ENCODE peak calls at places on chromosomes 4 and X, in four cellular contexts. B is PC-3; A is ascending aorta; H is naive thymus-derived CD4-positive, alpha-beta T cell. I is an unnamed sample. For H3K36me3, the result is how much of the 10 kb centered on the place peaks cover.

GRCh38 chr4:86036729-86037128 is 323.1 kb downstream of the MAPK10 start:
- DNase-seq in H (no peak), A (no peak), B (peak), I (peak)

GRCh38 chr4:108337923-108338322 is 169.2 kb upstream of the LEF1 start:
- DNase-seq in A (no peak), B (no peak), H (no peak), I (peak)

GRCh38 chrX:10783451-10783995 is 163.1 kb upstream of the MID1 start:
- DNase-seq in H (no peak), A (no peak), B (no peak), I (no peak)

GRCh38 chrX:2696698-2697215 is 5.7 kb downstream of the CD99 start:
- DNase-seq in A (no peak), H (peak), B (peak), I (peak)

GRCh38 chrX:34300871-34301270 is 168.8 kb upstream of the FAM47A start:
- DNase-seq in A (no peak), H (no peak), B (peak), I (peak)

GRCh38 chr4:79141530-79141929 is 184.3 kb downstream of the NAA11 start:
- DNase-seq in A (no peak), B (peak), H (no peak), I (no peak)

GRCh38 chr4:87865960-87866598 is 33.3 kb downstream of the MEPE start:
- DNase-seq in B (peak), H (no peak), A (no peak), I (peak)

GRCh38 chr4:151753056-151753455 is 7.8 kb downstream of the GATB start:
- DNase-seq in A (no peak), B (peak), H (no peak), I (peak)

GRCh38 chr4:84944952-84945351 is 21.5 kb downstream of the WDFY3 start:
- DNase-seq in A (no peak), B (no peak), H (no peak), I (peak)

GRCh38 chrX:13102636-13103035 is 58.2 kb upstream of the FAM9C start:
- DNase-seq in B (peak), H (no peak), A (no peak), I (peak)
- H3K27ac ChIP-seq in B (peak), H (no peak), A (peak), I (peak)

DNA sequence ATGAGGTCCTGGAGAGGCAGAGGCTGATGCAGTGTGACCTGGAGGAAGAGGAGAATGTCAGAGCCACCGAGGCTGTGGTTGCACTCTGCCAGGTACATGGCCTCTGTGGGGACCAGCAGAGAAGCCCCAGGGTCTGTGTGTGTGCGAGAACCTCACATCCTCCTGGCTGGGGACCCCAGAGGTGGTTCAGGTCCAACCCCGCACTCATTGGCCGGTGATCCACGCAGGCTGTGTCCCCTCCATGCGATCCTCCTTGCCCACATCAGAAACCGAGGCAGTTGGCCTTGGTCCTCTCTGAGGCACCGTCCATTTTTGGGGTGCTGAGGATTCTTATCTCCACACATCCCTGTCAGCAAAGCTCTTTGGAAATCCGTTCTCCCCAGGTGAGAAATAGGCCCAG is 45.3 kb downstream of the EVC start:
- DNase-seq in A (no peak), H (no peak), B (no peak), I (no peak)
- H3K36me3 ChIP-seq in A (half or more), H (under half), B (under half), I (under half)

GRCh38 chrX:119687661-119688413 is 5.1 kb downstream of the SEPTIN6 start:
- DNase-seq in H (no peak), B (no peak), A (no peak), I (no peak)
- H3K27ac ChIP-seq in H (peak), B (no peak), A (no peak), I (no peak)

DNA sequence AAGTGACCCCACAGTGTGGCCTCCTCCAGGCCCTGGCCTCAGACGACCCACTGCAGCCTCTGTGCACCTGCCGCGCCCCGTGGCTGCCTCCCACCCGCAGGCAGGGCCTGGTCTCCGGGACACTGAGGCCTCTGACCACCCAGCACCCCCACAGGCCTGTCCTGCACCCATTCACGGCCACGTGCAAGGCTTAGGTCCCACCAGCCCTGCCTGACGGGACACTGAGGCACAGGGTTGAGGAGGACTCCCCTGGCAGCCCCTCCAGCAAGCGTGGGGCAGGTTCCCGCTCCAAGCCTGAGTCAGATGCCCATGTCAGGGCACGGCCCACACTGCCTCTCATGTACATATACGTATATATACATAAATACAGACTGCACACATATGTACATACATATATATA is 23.5 kb downstream of the NELFA start:
- DNase-seq in B (no peak), A (peak), H (no peak), I (no peak)
- H3K36me3 ChIP-seq in B (under half), A (half or more), H (under half), I (under half)

GRCh38 chr4:76195326-76195725 is 18.3 kb downstream of the SCARB2 start:
- DNase-seq in H (no peak), B (no peak), A (no peak), I (peak)
- H3K27ac ChIP-seq in H (no peak), B (peak), A (peak), I (peak)

DNA sequence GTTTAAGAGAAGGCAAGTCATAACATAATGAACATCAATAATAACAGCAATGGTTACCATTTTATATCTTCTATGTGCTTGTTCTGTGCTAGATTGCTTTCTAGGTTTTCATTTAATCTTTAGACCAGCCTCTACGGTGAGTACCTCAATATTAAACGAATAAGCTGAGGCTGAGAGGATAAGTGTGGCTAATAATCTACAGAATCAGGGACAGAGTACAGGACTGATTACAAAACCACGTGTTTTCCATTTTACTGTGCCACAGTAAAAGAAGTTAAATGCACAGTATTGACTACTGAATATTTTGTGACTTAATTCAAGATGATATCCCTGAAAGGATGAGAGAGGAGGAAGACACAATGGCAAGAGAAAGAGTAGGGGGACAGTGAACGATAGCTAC is 56.3 kb downstream of the HUWE1 start:
- DNase-seq in A (no peak), B (no peak), H (no peak), I (no peak)
- H3K36me3 ChIP-seq in A (under half), B (half or more), H (under half), I (half or more)

GRCh38 chr4:147351083-147351787 is 129.7 kb upstream of the EDNRA start:
- DNase-seq in B (peak), H (no peak), A (no peak), I (no peak)
- H3K27ac ChIP-seq in B (peak), H (no peak), A (no peak), I (no peak)

DNA sequence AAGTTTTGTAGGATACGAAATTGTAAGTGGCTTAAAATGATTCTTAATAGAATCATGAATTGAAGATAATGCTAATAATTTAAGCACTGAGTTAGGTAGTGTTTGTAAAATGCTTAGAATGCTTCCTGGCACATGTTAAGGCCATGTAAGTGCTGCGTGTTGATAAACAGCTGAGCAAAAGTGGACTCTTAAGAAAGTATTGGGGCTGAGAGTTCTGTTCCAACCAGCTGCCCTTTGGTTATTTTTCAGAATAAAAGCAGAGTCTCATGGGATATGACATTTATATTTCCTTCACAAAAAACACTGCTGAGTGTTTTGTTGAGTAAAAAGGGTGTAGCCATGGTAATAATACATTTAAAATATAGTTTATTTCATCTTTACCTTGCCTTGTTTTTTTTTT is 42.5 kb downstream of the HTT start:
- DNase-seq in B (no peak), H (no peak), A (no peak), I (no peak)
- H3K36me3 ChIP-seq in B (under half), H (under half), A (under half), I (under half)